ENCODE peak calls at places on chromosomes 11 and 22, in ten cellular contexts. X is thoracic aorta; A is CD4-positive, alpha-beta T cell; Q is foreskin fibroblast; Z is lower leg skin; I is AG10803; O is transverse colon; W is PC-3; P is GM10248; R is cardiac muscle cell. F is an unnamed sample.

GRCh38 chr11:106706355-106706754 is 311.9 kb downstream of the GUCY1A2 start:
- DNase-seq in X (no peak), A (no peak), Q (peak; percentile 9), Z (no peak), I (peak; percentile 51), O (no peak), W (peak; percentile 95), P (no peak), R (no peak), F (no peak)

GRCh38 chr11:72630104-72630852 is 43.9 kb downstream of the PDE2A start:
- DNase-seq in X (no peak), A (no peak), Q (no peak), Z (no peak), I (no peak), O (no peak), W (no peak), P (no peak), R (no peak), F (no peak)

GRCh38 chr11:126333142-126333541 is 22.3 kb upstream of the ST3GAL4 start:
- DNase-seq in X (no peak), A (no peak), Q (no peak), Z (no peak), I (no peak), O (no peak), W (peak; percentile 78), P (no peak), R (no peak), F (no peak)

GRCh38 chr11:128692750-128693578 is 908 bp upstream of the FLI1 start:
- DNase-seq in X (no peak), A (no peak), Q (no peak), Z (no peak), I (peak; percentile 50), O (peak; percentile 27), W (peak; percentile 42), P (peak; percentile 43), R (no peak), F (peak; percentile 54)

GRCh38 chr11:13837286-13837685 is 125.2 kb upstream of the SPON1 start:
- DNase-seq in X (no peak), A (no peak), Q (peak; percentile 18), Z (no peak), I (no peak), O (no peak), W (peak; percentile 94), P (no peak), R (no peak), F (no peak)

GRCh38 chr11:116454020-116454645 is 318.7 kb downstream of the BUD13 start:
- DNase-seq in X (no peak), A (no peak), Q (peak; percentile 0), Z (no peak), I (peak; percentile 46), O (peak; percentile 60), W (peak; percentile 52), P (peak; percentile 47), R (peak; percentile 48), F (no peak)

GRCh38 chr11:78465169-78465942 is 47.7 kb upstream of the GAB2 start:
- DNase-seq in X (no peak), A (peak; percentile 9), Q (no peak), Z (no peak), I (no peak), O (peak; percentile 35), W (no peak), P (peak; percentile 84), R (no peak), F (peak; percentile 35)

GRCh38 chr11:77047007-77047927 is 13.1 kb downstream of the B3GNT6 start:
- DNase-seq in X (peak; percentile 70), A (peak; percentile 78), Q (peak; percentile 77), Z (peak; percentile 90), I (peak; percentile 90), O (peak; percentile 84), W (peak; percentile 99), P (peak; percentile 73), R (peak; percentile 89), F (no peak)

DNA sequence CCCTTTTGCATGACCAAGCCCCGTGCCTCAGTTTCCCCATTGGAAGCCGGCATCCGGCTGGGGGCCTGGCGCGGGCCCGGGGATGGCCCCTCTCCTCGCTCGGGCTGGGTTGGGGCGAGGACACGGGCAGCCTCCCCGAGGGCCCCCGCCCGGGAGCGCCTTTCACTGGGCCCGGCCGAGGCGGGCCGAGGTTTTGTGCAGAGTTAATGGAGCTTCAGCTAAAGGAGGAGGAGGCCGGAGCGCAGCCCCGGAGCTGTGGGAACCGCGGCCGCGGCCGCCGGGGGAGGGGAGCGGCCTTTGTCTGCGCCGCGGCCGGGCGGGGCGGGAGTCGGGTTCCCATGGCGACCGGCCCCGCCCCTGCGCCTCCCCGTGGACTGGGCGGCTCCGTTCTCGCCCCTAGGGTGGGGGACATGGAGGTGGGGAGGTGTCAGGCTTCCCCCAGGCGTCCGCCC is 1.4 kb upstream of the MAPK11 start:
- DNase-seq in X (no peak), A (peak; percentile 51), Q (no peak), Z (no peak), I (peak; percentile 54), O (peak; percentile 75), W (peak; percentile 56), P (peak; percentile 86), R (peak; percentile 64), F (peak; percentile 56)
- TF ChIP-seq CTCF in X (no peak), A (no peak), Q (no peak), Z (no peak), I (no peak), O (no peak), W (no peak), P (peak; percentile 30), R (no peak), F (no peak)

GRCh38 chr11:61718046-61718531 is 34.3 kb upstream of the MYRF start:
- DNase-seq in X (no peak), A (no peak), Q (no peak), Z (no peak), I (no peak), O (peak; percentile 46), W (no peak), P (no peak), R (no peak), F (no peak)

GRCh38 chr11:61719968-61720367 is 32.5 kb upstream of the MYRF start:
- DNase-seq in X (no peak), A (no peak), Q (no peak), Z (no peak), I (no peak), O (no peak), W (no peak), P (no peak), R (no peak), F (no peak)

GRCh38 chr11:61717286-61718033 is 35.0 kb upstream of the MYRF start:
- DNase-seq in X (no peak), A (no peak), Q (no peak), Z (no peak), I (no peak), O (no peak), W (no peak), P (no peak), R (no peak), F (no peak)

GRCh38 chr11:61720597-61720996 is 31.8 kb upstream of the MYRF start:
- DNase-seq in X (no peak), A (no peak), Q (no peak), Z (no peak), I (no peak), O (no peak), W (no peak), P (no peak), R (no peak), F (no peak)

DNA sequence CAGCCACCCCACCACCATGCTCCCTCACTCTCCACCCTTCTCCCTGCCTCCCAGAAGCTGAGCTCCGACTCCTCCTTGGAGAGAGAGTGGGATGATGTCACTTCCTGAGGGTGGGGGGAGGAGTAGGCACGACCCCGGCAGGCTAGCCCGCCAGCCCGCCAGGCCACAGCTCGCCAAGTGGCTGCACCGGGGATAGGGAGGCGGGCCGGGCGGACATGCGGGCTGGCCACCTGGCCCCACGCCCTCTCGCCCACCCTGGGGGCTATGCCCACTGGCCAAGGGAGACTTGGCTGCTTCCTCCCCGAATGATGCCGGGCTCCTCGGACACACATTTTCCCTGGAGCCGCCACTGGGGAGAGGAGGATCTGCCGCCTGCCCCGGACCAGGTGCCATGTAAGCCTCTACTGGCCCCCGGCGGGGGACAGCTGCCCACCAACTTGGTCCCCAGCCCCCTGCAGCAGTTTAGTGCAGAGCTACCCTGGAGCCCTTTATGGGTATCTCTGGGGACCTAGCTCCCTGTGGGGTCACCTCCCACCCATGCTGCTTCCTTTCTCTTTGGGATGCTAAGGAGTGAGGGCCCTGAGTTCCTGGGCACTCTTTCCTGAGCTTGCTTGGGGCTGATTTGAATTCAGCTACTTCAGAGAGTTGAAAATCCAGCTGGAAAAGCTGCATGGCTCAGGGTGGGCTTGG is 33.7 kb upstream of the MYRF start:
- DNase-seq in X (no peak), A (no peak), Q (peak; percentile 51), Z (no peak), I (peak; percentile 60), O (no peak), W (no peak), P (no peak), R (peak; percentile 83), F (no peak)
- TF ChIP-seq CTCF in X (no peak), A (no peak), Q (no peak), Z (no peak), I (no peak), O (no peak), W (no peak), P (no peak), R (no peak), F (no peak)

DNA sequence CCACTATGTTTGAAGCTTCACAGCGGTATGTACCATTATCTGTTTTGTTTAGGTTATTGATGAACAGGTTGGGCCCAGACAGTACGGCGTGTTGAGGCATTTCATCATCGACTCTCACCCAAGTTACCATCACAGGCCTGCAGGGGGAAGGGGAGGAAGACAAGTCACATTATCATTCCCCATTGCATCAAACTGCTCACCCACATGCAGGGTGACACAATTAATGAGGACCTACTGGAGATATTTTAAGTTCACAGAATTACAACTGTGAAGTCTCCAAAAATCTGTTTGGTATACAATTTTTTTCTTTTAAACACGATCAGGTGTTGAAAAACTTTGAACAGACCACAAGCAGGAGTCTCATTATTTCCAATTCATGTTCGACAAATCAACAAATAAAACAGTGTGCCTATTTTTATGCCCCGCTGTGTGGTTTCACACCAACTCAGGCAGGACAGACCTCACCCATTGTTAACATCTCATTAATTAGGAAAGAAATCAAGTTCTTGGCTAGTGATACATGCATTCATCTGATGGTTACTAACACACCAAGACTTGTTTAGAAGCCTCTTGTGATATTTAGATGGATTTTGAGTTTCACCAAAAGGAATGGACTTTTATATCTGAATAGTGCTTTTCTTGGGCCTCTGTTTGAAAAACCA is 289.4 kb downstream of the CADM1 start:
- DNase-seq in X (no peak), A (no peak), Q (no peak), Z (no peak), I (no peak), O (no peak), W (no peak), P (no peak), R (no peak), F (no peak)
- TF ChIP-seq CTCF in X (no peak), A (no peak), Q (no peak), Z (no peak), I (no peak), O (no peak), W (no peak), P (no peak), R (no peak), F (no peak)

GRCh38 chr11:67043572-67044329 is 12.9 kb upstream of the RHOD start:
- DNase-seq in X (no peak), A (no peak), Q (no peak), Z (no peak), I (no peak), O (no peak), W (no peak), P (no peak), R (no peak), F (no peak)

GRCh38 chr11:67044496-67044895 is 12.2 kb upstream of the RHOD start:
- DNase-seq in X (no peak), A (no peak), Q (no peak), Z (no peak), I (no peak), O (no peak), W (no peak), P (no peak), R (no peak), F (no peak)

GRCh38 chr11:67048515-67048914 is 8.1 kb upstream of the RHOD start:
- DNase-seq in X (no peak), A (no peak), Q (peak; percentile 64), Z (no peak), I (peak; percentile 74), O (no peak), W (no peak), P (no peak), R (no peak), F (no peak)

GRCh38 chr11:67041602-67042001 is 15.0 kb upstream of the RHOD start:
- DNase-seq in X (no peak), A (no peak), Q (no peak), Z (no peak), I (no peak), O (no peak), W (no peak), P (no peak), R (no peak), F (no peak)

DNA sequence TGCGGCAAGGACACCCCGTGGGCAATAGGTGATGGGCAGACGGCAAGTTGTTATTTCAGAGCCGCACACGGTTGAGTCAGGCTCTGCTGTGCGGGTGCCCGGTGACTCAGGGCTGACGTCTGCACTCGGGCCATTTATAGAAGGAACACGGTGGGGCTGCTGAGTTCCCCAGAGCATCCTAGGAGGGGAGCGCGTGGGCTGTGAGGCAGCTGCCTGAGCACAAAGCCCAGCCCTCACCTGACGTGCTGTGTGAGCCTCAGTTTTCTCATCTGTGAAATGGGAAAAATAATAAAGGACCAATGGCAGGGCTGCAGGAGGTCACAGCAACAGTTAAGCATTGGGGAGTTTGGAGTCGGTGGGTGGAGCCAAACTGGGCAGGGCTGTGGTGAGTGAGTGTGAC is 11.3 kb upstream of the RHOD start:
- DNase-seq in X (no peak), A (no peak), Q (peak; percentile 74), Z (no peak), I (peak; percentile 62), O (no peak), W (peak; percentile 90), P (peak; percentile 74), R (no peak), F (no peak)
- TF ChIP-seq CTCF in X (no peak), A (no peak), Q (no peak), Z (no peak), I (no peak), O (no peak), W (peak; percentile 49), P (no peak), R (no peak), F (no peak)

F was measured in activated B cell treated with CpG ODN at 0.5 μM for 24 hours.